ENCODE peak calls at places on chromosome 1, in seven cellular contexts. One of them, this sample, is unnamed.

GRCh38 chr1:93616221-93616995 is 65.2 kb downstream of the BCAR3 start:
- DNase-seq in trophoblast cell: no peak
- DNase-seq in IMR-90: no peak
- DNase-seq in mesenchymal stem cell: no peak
- DNase-seq in neuronal stem cell: no peak
- DNase-seq in mesendoderm: peak
- DNase-seq in H9: no peak
- DNase-seq in this sample: no peak

GRCh38 chr1:28640766-28641165 is 2.1 kb downstream of the TAF12 start:
- DNase-seq in IMR-90: peak
- DNase-seq in trophoblast cell: no peak
- DNase-seq in mesenchymal stem cell: peak
- DNase-seq in mesendoderm: peak
- DNase-seq in neuronal stem cell: no peak
- DNase-seq in H9: no peak
- DNase-seq in this sample: no peak

GRCh38 chr1:25996966-25997758 is 701 bp downstream of the PAFAH2 start:
- DNase-seq in IMR-90: peak
- DNase-seq in mesendoderm: peak
- DNase-seq in mesenchymal stem cell: peak
- DNase-seq in neuronal stem cell: no peak
- DNase-seq in H9: no peak
- DNase-seq in trophoblast cell: peak
- DNase-seq in this sample: no peak

GRCh38 chr1:112465122-112465521 is 43.6 kb upstream of the WNT2B start:
- DNase-seq in trophoblast cell: peak
- DNase-seq in neuronal stem cell: no peak
- DNase-seq in H9: no peak
- DNase-seq in mesendoderm: no peak
- DNase-seq in mesenchymal stem cell: peak
- DNase-seq in IMR-90: peak
- DNase-seq in this sample: no peak

GRCh38 chr1:87794788-87795614 is 466.3 kb downstream of the LMO4 start:
- DNase-seq in neuronal stem cell: no peak
- DNase-seq in mesendoderm: peak
- DNase-seq in H9: no peak
- DNase-seq in IMR-90: peak
- DNase-seq in trophoblast cell: peak
- DNase-seq in mesenchymal stem cell: peak
- DNase-seq in this sample: no peak

GRCh38 chr1:43439121-43439581 is 14.6 kb downstream of the HYI start:
- DNase-seq in trophoblast cell: no peak
- DNase-seq in IMR-90: no peak
- DNase-seq in neuronal stem cell: no peak
- DNase-seq in mesendoderm: no peak
- DNase-seq in H9: no peak
- DNase-seq in mesenchymal stem cell: no peak
- DNase-seq in this sample: no peak

GRCh38 chr1:119781434-119782210 is 12.9 kb upstream of the HMGCS2 start:
- DNase-seq in mesenchymal stem cell: no peak
- DNase-seq in mesendoderm: no peak
- DNase-seq in trophoblast cell: no peak
- DNase-seq in IMR-90: no peak
- DNase-seq in H9: no peak
- DNase-seq in neuronal stem cell: no peak
- DNase-seq in this sample: peak

GRCh38 chr1:155175927-155176371 is 2.3 kb downstream of the TRIM46 start:
- DNase-seq in IMR-90: no peak
- DNase-seq in H9: peak
- DNase-seq in mesendoderm: no peak
- DNase-seq in trophoblast cell: no peak
- DNase-seq in mesenchymal stem cell: no peak
- DNase-seq in neuronal stem cell: no peak
- DNase-seq in this sample: no peak

GRCh38 chr1:165328136-165328535 is 28.4 kb downstream of the LMX1A start:
- DNase-seq in H9: no peak
- DNase-seq in neuronal stem cell: no peak
- DNase-seq in mesendoderm: no peak
- DNase-seq in trophoblast cell: no peak
- DNase-seq in mesenchymal stem cell: no peak
- DNase-seq in IMR-90: no peak
- DNase-seq in this sample: no peak

GRCh38 chr1:67514786-67515185 is 84.6 kb upstream of the SERBP1 start:
- DNase-seq in trophoblast cell: no peak
- DNase-seq in neuronal stem cell: no peak
- DNase-seq in H9: no peak
- DNase-seq in mesenchymal stem cell: no peak
- DNase-seq in IMR-90: no peak
- DNase-seq in mesendoderm: no peak
- DNase-seq in this sample: no peak

GRCh38 chr1:1960480-1961196 is 41.6 kb upstream of the TMEM52 start:
- DNase-seq in IMR-90: no peak
- DNase-seq in mesenchymal stem cell: peak
- DNase-seq in mesendoderm: no peak
- DNase-seq in trophoblast cell: no peak
- DNase-seq in H9: no peak
- DNase-seq in neuronal stem cell: no peak
- DNase-seq in this sample: no peak

GRCh38 chr1:56094168-56094567 is 485.2 kb downstream of the PLPP3 start:
- DNase-seq in mesendoderm: no peak
- DNase-seq in mesenchymal stem cell: no peak
- DNase-seq in trophoblast cell: no peak
- DNase-seq in H9: no peak
- DNase-seq in neuronal stem cell: no peak
- DNase-seq in IMR-90: no peak
- DNase-seq in this sample: no peak

GRCh38 chr1:210855440-210855839 is 278.5 kb downstream of the KCNH1 start:
- DNase-seq in mesenchymal stem cell: no peak
- DNase-seq in trophoblast cell: no peak
- DNase-seq in H9: no peak
- DNase-seq in neuronal stem cell: no peak
- DNase-seq in mesendoderm: peak
- DNase-seq in IMR-90: no peak
- DNase-seq in this sample: peak

GRCh38 chr1:246923482-246923881 is 8.3 kb downstream of the AHCTF1 start:
- DNase-seq in IMR-90: no peak
- DNase-seq in mesendoderm: no peak
- DNase-seq in trophoblast cell: no peak
- DNase-seq in H9: no peak
- DNase-seq in neuronal stem cell: no peak
- DNase-seq in mesenchymal stem cell: peak
- DNase-seq in this sample: no peak

GRCh38 chr1:47623174-47623940 is 185.5 kb downstream of the FOXD2 start:
- DNase-seq in IMR-90: no peak
- DNase-seq in trophoblast cell: no peak
- DNase-seq in neuronal stem cell: no peak
- DNase-seq in mesendoderm: no peak
- DNase-seq in mesenchymal stem cell: no peak
- DNase-seq in H9: peak
- DNase-seq in this sample: no peak

GRCh38 chr1:170114916-170115315 is 30.8 kb upstream of the NTMT2 start:
- DNase-seq in H9: no peak
- DNase-seq in IMR-90: peak
- DNase-seq in neuronal stem cell: no peak
- DNase-seq in mesenchymal stem cell: peak
- DNase-seq in mesendoderm: peak
- DNase-seq in trophoblast cell: no peak
- DNase-seq in this sample: no peak

GRCh38 chr1:47865881-47866535 is 131.2 kb downstream of the TRABD2B start:
- DNase-seq in mesendoderm: no peak
- DNase-seq in mesenchymal stem cell: no peak
- DNase-seq in IMR-90: no peak
- DNase-seq in neuronal stem cell: no peak
- DNase-seq in trophoblast cell: no peak
- DNase-seq in H9: no peak
- DNase-seq in this sample: no peak

GRCh38 chr1:95731466-95731865 is 497.5 kb downstream of the RWDD3 start:
- DNase-seq in IMR-90: no peak
- DNase-seq in H9: no peak
- DNase-seq in trophoblast cell: no peak
- DNase-seq in mesendoderm: no peak
- DNase-seq in mesenchymal stem cell: no peak
- DNase-seq in neuronal stem cell: no peak
- DNase-seq in this sample: no peak

GRCh38 chr1:69409731-69410456 is 157.8 kb upstream of the LRRC7 start:
- DNase-seq in neuronal stem cell: no peak
- DNase-seq in H9: no peak
- DNase-seq in IMR-90: no peak
- DNase-seq in mesendoderm: no peak
- DNase-seq in mesenchymal stem cell: no peak
- DNase-seq in trophoblast cell: no peak
- DNase-seq in this sample: no peak

GRCh38 chr1:26353976-26354820 is at the start of gene CRYBG2:
- DNase-seq in mesenchymal stem cell: no peak
- DNase-seq in IMR-90: no peak
- DNase-seq in H9: no peak
- DNase-seq in trophoblast cell: peak
- DNase-seq in neuronal stem cell: no peak
- DNase-seq in mesendoderm: no peak
- DNase-seq in this sample: no peak

GRCh38 chr1:205949753-205950152 is 6.5 kb upstream of the SLC26A9 start:
- DNase-seq in trophoblast cell: no peak
- DNase-seq in H9: no peak
- DNase-seq in IMR-90: no peak
- DNase-seq in neuronal stem cell: no peak
- DNase-seq in mesenchymal stem cell: no peak
- DNase-seq in mesendoderm: no peak
- DNase-seq in this sample: no peak

GRCh38 chr1:25011270-25011669 is 81.2 kb upstream of the RUNX3 start:
- DNase-seq in neuronal stem cell: no peak
- DNase-seq in mesendoderm: no peak
- DNase-seq in IMR-90: no peak
- DNase-seq in H9: no peak
- DNase-seq in mesenchymal stem cell: no peak
- DNase-seq in trophoblast cell: no peak
- DNase-seq in this sample: no peak

GRCh38 chr1:52427152-52427551 is 22.8 kb downstream of the PRPF38A start:
- DNase-seq in trophoblast cell: no peak
- DNase-seq in mesendoderm: no peak
- DNase-seq in mesenchymal stem cell: no peak
- DNase-seq in IMR-90: no peak
- DNase-seq in H9: no peak
- DNase-seq in neuronal stem cell: no peak
- DNase-seq in this sample: no peak

GRCh38 chr1:143698016-143698415 is 273.8 kb downstream of the FAM72C start:
- DNase-seq in H9: no peak
- DNase-seq in IMR-90: no peak
- DNase-seq in mesendoderm: peak
- DNase-seq in neuronal stem cell: peak
- DNase-seq in mesenchymal stem cell: no peak
- DNase-seq in trophoblast cell: peak
- DNase-seq in this sample: peak

GRCh38 chr1:218779341-218779831 is 394.3 kb upstream of the LYPLAL1 start:
- DNase-seq in IMR-90: peak
- DNase-seq in H9: no peak
- DNase-seq in mesenchymal stem cell: no peak
- DNase-seq in trophoblast cell: peak
- DNase-seq in neuronal stem cell: no peak
- DNase-seq in mesendoderm: peak
- DNase-seq in this sample: no peak

GRCh38 chr1:205121660-205122488 is at the start of gene RBBP5:
- DNase-seq in mesenchymal stem cell: peak
- DNase-seq in H9: peak
- DNase-seq in mesendoderm: peak
- DNase-seq in trophoblast cell: peak
- DNase-seq in neuronal stem cell: peak
- DNase-seq in IMR-90: peak
- DNase-seq in this sample: peak

DNA sequence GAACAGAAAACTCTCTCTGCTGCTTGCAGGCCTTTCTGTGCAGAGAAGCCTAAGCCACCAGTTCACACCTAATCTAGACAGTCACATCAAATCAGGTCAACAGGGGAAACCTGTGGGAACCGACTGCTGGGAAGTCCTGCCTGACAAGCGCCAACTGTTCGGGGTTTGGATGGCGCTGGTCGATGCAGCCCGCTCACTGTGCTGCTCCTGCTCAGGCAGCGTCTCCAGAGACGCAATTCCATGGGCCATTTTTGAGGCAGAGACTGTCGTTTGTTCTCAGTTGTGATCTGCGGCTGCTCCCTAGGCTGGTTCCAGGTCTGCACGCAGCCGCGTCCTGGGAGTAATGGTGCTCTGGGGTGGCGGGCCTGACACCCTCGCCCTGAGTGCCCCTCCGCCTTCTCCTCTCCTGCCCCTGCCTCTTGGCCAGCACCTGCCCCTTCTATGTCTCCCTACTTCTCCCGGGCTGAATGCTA is 1.4 kb downstream of the AGT start:
- DNase-seq in neuronal stem cell: no peak
- DNase-seq in H9: no peak
- DNase-seq in trophoblast cell: no peak
- DNase-seq in mesenchymal stem cell: no peak
- DNase-seq in mesendoderm: no peak
- DNase-seq in IMR-90: no peak
- DNase-seq in this sample: no peak
- H2BK120ac ChIP-seq in neuronal stem cell: no peak
- H2BK120ac ChIP-seq in H9: no peak
- H2BK120ac ChIP-seq in trophoblast cell: no peak
- H2BK120ac ChIP-seq in mesenchymal stem cell: no peak
- H2BK120ac ChIP-seq in mesendoderm: no peak
- H2BK120ac ChIP-seq in IMR-90: no peak
- H2BK120ac ChIP-seq in this sample: no peak

GRCh38 chr1:178928041-178928440 is 57.2 kb upstream of the ANGPTL1 start:
- DNase-seq in mesendoderm: no peak
- DNase-seq in H9: no peak
- DNase-seq in mesenchymal stem cell: no peak
- DNase-seq in neuronal stem cell: no peak
- DNase-seq in IMR-90: no peak
- DNase-seq in trophoblast cell: no peak
- DNase-seq in this sample: no peak
- H2BK120ac ChIP-seq in mesendoderm: no peak
- H2BK120ac ChIP-seq in H9: no peak
- H2BK120ac ChIP-seq in mesenchymal stem cell: no peak
- H2BK120ac ChIP-seq in neuronal stem cell: no peak
- H2BK120ac ChIP-seq in IMR-90: no peak
- H2BK120ac ChIP-seq in trophoblast cell: no peak
- H2BK120ac ChIP-seq in this sample: no peak

DNA sequence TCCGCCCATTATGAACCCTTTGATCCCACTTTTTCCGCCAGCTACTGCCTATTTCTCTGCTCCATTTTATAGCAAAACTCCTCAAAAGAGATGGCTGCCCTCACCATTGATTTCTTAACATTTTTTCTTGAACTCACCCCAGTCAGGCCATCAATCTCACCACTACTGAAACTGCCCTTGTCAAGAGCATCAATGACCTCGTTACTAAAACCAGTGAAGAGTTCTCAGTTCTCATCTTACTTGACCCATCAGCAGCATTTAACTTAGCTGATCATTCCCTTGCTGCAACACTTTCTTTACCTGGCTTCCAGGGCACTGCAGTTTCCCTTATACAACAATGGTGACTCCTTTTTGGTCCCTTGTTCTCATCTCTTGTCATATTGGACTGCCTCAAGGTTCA is 35.2 kb upstream of the FASLG start:
- DNase-seq in H9: no peak
- DNase-seq in mesendoderm: no peak
- DNase-seq in neuronal stem cell: no peak
- DNase-seq in IMR-90: no peak
- DNase-seq in mesenchymal stem cell: no peak
- DNase-seq in trophoblast cell: no peak
- DNase-seq in this sample: no peak
- H2BK120ac ChIP-seq in H9: no peak
- H2BK120ac ChIP-seq in mesendoderm: no peak
- H2BK120ac ChIP-seq in neuronal stem cell: no peak
- H2BK120ac ChIP-seq in IMR-90: no peak
- H2BK120ac ChIP-seq in mesenchymal stem cell: no peak
- H2BK120ac ChIP-seq in trophoblast cell: no peak
- H2BK120ac ChIP-seq in this sample: no peak

GRCh38 chr1:44705938-44706337 is 25.0 kb downstream of the RNU5D-1 start:
- DNase-seq in trophoblast cell: no peak
- DNase-seq in mesenchymal stem cell: no peak
- DNase-seq in neuronal stem cell: no peak
- DNase-seq in mesendoderm: no peak
- DNase-seq in H9: no peak
- DNase-seq in IMR-90: no peak
- DNase-seq in this sample: no peak
- H2BK120ac ChIP-seq in trophoblast cell: no peak
- H2BK120ac ChIP-seq in mesenchymal stem cell: no peak
- H2BK120ac ChIP-seq in neuronal stem cell: no peak
- H2BK120ac ChIP-seq in mesendoderm: no peak
- H2BK120ac ChIP-seq in H9: no peak
- H2BK120ac ChIP-seq in IMR-90: peak
- H2BK120ac ChIP-seq in this sample: no peak